ENCODE peak calls at places on chromosomes 7 and 10, in nine cellular contexts. W is A549, O is AG10803, X is tibial artery, I is AG09319, K is WTC11, A is endothelial cell, N is heart left ventricle, D is hepatocyte. Y is an unnamed sample.

GRCh38 chr7:122301858-122302745 is 2.4 kb downstream of the FEZF1 start:
- DNase-seq in I (no peak), A (peak; percentile 32), O (no peak), D (peak; percentile 17), N (no peak), X (no peak), W (no peak), K (peak; percentile 54), Y (no peak)

GRCh38 chr7:131322046-131322445 is 5.6 kb upstream of the MKLN1 start:
- DNase-seq in K (no peak), W (no peak), X (no peak), D (no peak), O (no peak), A (no peak), I (no peak), N (no peak), Y (no peak)

GRCh38 chr10:101545898-101546297 is 42.2 kb downstream of the POLL start:
- DNase-seq in X (no peak), N (no peak), I (no peak), A (no peak), K (no peak), W (no peak), D (no peak), O (no peak), Y (no peak)

GRCh38 chr10:68876246-68876918 is 24.7 kb upstream of the DDX50 start:
- DNase-seq in D (peak; percentile 77), W (no peak), K (no peak), N (no peak), I (no peak), O (no peak), X (no peak), A (no peak), Y (no peak)

GRCh38 chr10:15314482-15315070 is 56.5 kb downstream of the FAM171A1 start:
- DNase-seq in K (no peak), W (no peak), D (no peak), I (no peak), N (no peak), A (no peak), O (no peak), X (no peak), Y (no peak)

GRCh38 chr7:71770269-71770907 is 638.4 kb downstream of the GALNT17 start:
- DNase-seq in O (no peak), D (no peak), I (no peak), W (no peak), K (no peak), X (no peak), A (no peak), N (no peak), Y (no peak)

GRCh38 chr10:79061441-79062315 is 7.1 kb upstream of the ZMIZ1 start:
- DNase-seq in I (no peak), D (no peak), N (no peak), A (no peak), X (peak; percentile 21), O (no peak), K (no peak), W (no peak), Y (no peak)

GRCh38 chr7:123216825-123217224 is 17.1 kb upstream of the SLC13A1 start:
- DNase-seq in I (no peak), A (no peak), X (no peak), O (no peak), D (no peak), K (no peak), W (no peak), N (no peak), Y (no peak)

GRCh38 chr7:16078076-16078952 is 343.0 kb downstream of the CRPPA start:
- DNase-seq in X (no peak), W (peak; percentile 71), O (peak; percentile 62), A (peak; percentile 49), I (no peak), K (no peak), D (peak; percentile 76), N (peak; percentile 45), Y (no peak)

GRCh38 chr7:99953649-99954048 is 22.2 kb downstream of the AZGP1 start:
- DNase-seq in W (no peak), I (peak; percentile 10), X (peak; percentile 68), A (no peak), D (no peak), K (no peak), O (peak; percentile 88), N (no peak), Y (no peak)

GRCh38 chr10:1382711-1383110 is 326.5 kb downstream of the WDR37 start:
- DNase-seq in K (no peak), A (no peak), I (no peak), W (no peak), O (no peak), N (no peak), D (no peak), X (no peak), Y (no peak)

GRCh38 chr10:125057158-125058001 is 103.0 kb downstream of the CTBP2 start:
- DNase-seq in X (peak; percentile 87), I (peak; percentile 94), K (no peak), D (peak; percentile 57), N (peak; percentile 78), A (peak; percentile 47), O (peak; percentile 95), W (no peak), Y (no peak)

GRCh38 chr10:115095758-115096157 is 2.6 kb downstream of the ATRNL1 start:
- DNase-seq in O (no peak), N (no peak), I (no peak), X (no peak), K (no peak), D (no peak), A (no peak), W (no peak), Y (no peak)

GRCh38 chr7:111042842-111043241 is 48.1 kb upstream of the LRRN3 start:
- DNase-seq in K (no peak), A (no peak), O (no peak), W (no peak), X (no peak), D (no peak), N (no peak), I (no peak), Y (no peak)

GRCh38 chr7:51045319-51046102 is 262.8 kb upstream of the GRB10 start:
- DNase-seq in I (no peak), A (no peak), K (no peak), O (peak; percentile 81), X (no peak), D (peak; percentile 62), W (peak; percentile 66), N (no peak), Y (no peak)

GRCh38 chr7:149785402-149785801 is 12.0 kb upstream of the ZNF467 start:
- DNase-seq in W (no peak), N (no peak), O (no peak), I (no peak), D (no peak), X (no peak), K (no peak), A (no peak), Y (no peak)

GRCh38 chr10:29105516-29106215 is 183.2 kb upstream of the LYZL1 start:
- DNase-seq in X (no peak), O (peak; percentile 11), W (peak; percentile 81), I (peak; percentile 11), D (peak; percentile 40), A (no peak), K (no peak), N (no peak), Y (no peak)

GRCh38 chr7:24284699-24285506 is 913 bp downstream of the NPY start:
- DNase-seq in O (no peak), K (peak; percentile 79), I (no peak), X (no peak), D (peak; percentile 11), N (no peak), W (peak; percentile 11), A (peak; percentile 43), Y (peak; percentile 19)

GRCh38 chr7:158778476-158778875 is 50.8 kb downstream of the ESYT2 start:
- DNase-seq in X (no peak), D (no peak), A (no peak), K (no peak), N (no peak), I (peak; percentile 7), O (peak; percentile 86), W (no peak), Y (no peak)

GRCh38 chr7:1975581-1975980 is 257.2 kb downstream of the MAD1L1 start:
- DNase-seq in O (no peak), W (no peak), D (no peak), X (no peak), I (no peak), K (no peak), A (no peak), N (no peak), Y (no peak)

DNA sequence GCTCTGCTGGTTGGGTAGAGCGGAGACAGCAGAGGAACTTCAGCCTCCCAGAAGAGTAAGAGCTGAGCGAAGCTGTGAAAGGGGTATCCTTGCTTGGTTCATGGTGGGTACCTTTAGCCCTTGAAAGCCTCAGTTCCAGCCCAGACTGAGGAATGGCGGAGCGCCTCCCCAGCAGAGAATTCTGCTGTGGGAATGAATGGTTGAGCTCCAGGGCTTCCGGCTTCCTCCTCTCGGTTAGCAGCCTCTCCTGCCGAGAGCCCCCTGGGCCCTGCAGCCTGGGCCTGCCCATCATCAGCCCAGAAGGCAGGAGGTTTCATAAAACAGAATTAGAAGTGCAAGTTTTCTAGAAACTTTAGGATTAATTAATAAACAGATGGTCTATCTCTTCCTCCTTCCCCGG is 79.9 kb upstream of the ANLN start:
- DNase-seq in A (no peak), I (no peak), O (no peak), X (no peak), K (no peak), N (no peak), D (no peak), W (no peak), Y (peak; percentile 7)
- TF ChIP-seq CTCF in A (no peak), I (no peak), O (no peak), X (no peak), K (no peak), N (no peak), D (no peak), W (no peak), Y (no peak)

GRCh38 chr7:69677054-69677847 is 79.0 kb downstream of the AUTS2 start:
- DNase-seq in O (peak; percentile 67), W (peak; percentile 18), K (no peak), I (no peak), A (no peak), D (no peak), X (no peak), N (no peak), Y (no peak)
- TF ChIP-seq CTCF in O (peak; percentile 34), W (no peak), K (no peak), I (no peak), A (peak; percentile 39), D (peak; percentile 33), X (no peak), N (peak; percentile 18), Y (peak; percentile 58)

GRCh38 chr7:89771003-89771636 is 383.1 kb upstream of the STEAP1 start:
- DNase-seq in O (no peak), X (no peak), D (no peak), W (no peak), N (no peak), A (no peak), K (no peak), I (no peak), Y (no peak)
- TF ChIP-seq CTCF in O (no peak), X (no peak), D (peak; percentile 39), W (no peak), N (no peak), A (no peak), K (no peak), I (peak; percentile 1), Y (peak; percentile 28)

DNA sequence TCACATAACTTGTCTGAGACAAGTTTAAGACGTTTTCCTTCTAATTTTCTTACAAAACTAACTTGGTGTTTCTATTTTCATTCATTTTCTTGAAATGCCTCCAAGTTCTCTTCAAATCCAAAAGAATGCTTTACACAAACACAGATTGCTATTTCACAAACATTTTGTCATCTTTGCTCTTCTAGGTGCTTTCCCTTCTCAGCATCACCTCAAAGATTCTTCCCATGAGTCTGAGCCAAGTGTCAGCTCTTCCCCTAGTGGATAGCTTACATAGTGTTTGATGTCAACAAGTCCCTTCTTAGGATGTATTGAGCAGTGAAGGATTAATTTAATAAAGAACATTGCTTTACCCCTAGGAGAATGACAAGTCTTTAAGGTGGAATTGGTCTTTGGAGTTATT is 38.1 kb upstream of the SEMA3A start:
- DNase-seq in O (peak; percentile 77), X (no peak), A (no peak), N (no peak), D (no peak), W (peak; percentile 80), I (no peak), K (no peak), Y (no peak)
- TF ChIP-seq CTCF in O (peak; percentile 46), X (no peak), A (no peak), N (no peak), D (peak; percentile 5), W (no peak), I (peak; percentile 9), K (no peak), Y (no peak)